ENCODE peak calls at places on chromosome 6, in nine cellular contexts. M is GM23248, J is H9, O is osteoblast, W is astrocyte, I is IMR-90, Z is HCT116, E is hepatocyte, X is fibroblast of lung. B is an unnamed sample.

GRCh38 chr6:103723438-103723837 is 1136.3 kb downstream of the HACE1 start:
- DNase-seq in M (no peak), J (no peak), O (no peak), W (no peak), I (no peak), Z (no peak), E (no peak), X (no peak), B (no peak)

GRCh38 chr6:43797919-43798318 is 27.9 kb downstream of the VEGFA start:
- DNase-seq in M (no peak), J (no peak), O (no peak), W (no peak), I (no peak), Z (no peak), E (no peak), X (no peak), B (no peak)

GRCh38 chr6:16472349-16473069 is 234.1 kb downstream of the GMPR start:
- DNase-seq in M (peak; percentile 47), J (no peak), O (no peak), W (peak; percentile 61), I (peak; percentile 92), Z (no peak), E (no peak), X (peak; percentile 89), B (peak; percentile 73)

GRCh38 chr6:82862543-82862942 is 203.1 kb downstream of the UBE3D start:
- DNase-seq in M (peak; percentile 38), J (no peak), O (no peak), W (peak; percentile 87), I (peak; percentile 37), Z (peak; percentile 35), E (no peak), X (no peak), B (peak; percentile 67)

GRCh38 chr6:43990627-43991619 is 136.3 kb downstream of the MRPL14 start:
- DNase-seq in M (peak; percentile 55), J (no peak), O (no peak), W (peak; percentile 54), I (peak; percentile 89), Z (no peak), E (peak; percentile 90), X (peak; percentile 97), B (no peak)

GRCh38 chr6:28884423-28885148 is 39.2 kb downstream of the TRIM27 start:
- DNase-seq in M (no peak), J (no peak), O (no peak), W (no peak), I (no peak), Z (no peak), E (no peak), X (no peak), B (no peak)

GRCh38 chr6:116059713-116060571 is 749 bp downstream of the FRK start:
- DNase-seq in M (peak; percentile 42), J (no peak), O (peak; percentile 19), W (peak; percentile 6), I (no peak), Z (no peak), E (peak; percentile 38), X (peak; percentile 7), B (peak; percentile 22)

GRCh38 chr6:22079788-22080187 is 217.0 kb downstream of the PRL start:
- DNase-seq in M (peak; percentile 78), J (no peak), O (peak; percentile 81), W (peak; percentile 66), I (peak; percentile 78), Z (no peak), E (no peak), X (peak; percentile 91), B (no peak)

GRCh38 chr6:36129889-36130671 is at the start of gene MAPK13:
- DNase-seq in M (peak; percentile 73), J (peak; percentile 59), O (peak; percentile 92), W (no peak), I (peak; percentile 40), Z (no peak), E (peak; percentile 83), X (no peak), B (peak; percentile 58)

GRCh38 chr6:43276180-43277082 is 21.6 kb upstream of the SLC22A7 start:
- DNase-seq in M (peak; percentile 27), J (no peak), O (peak; percentile 90), W (peak; percentile 6), I (no peak), Z (no peak), E (peak; percentile 61), X (peak; percentile 16), B (no peak)

GRCh38 chr6:4128072-4128471 is 7.3 kb downstream of the ECI2 start:
- DNase-seq in M (no peak), J (no peak), O (no peak), W (peak; percentile 50), I (no peak), Z (no peak), E (no peak), X (no peak), B (no peak)

GRCh38 chr6:143279385-143279784 is 171.1 kb downstream of the ADAT2 start:
- DNase-seq in M (peak; percentile 62), J (peak; percentile 49), O (no peak), W (no peak), I (peak; percentile 21), Z (peak; percentile 13), E (peak; percentile 47), X (peak; percentile 15), B (peak; percentile 25)

GRCh38 chr6:45415315-45415714 is 37.6 kb upstream of the SUPT3H start:
- DNase-seq in M (no peak), J (no peak), O (peak; percentile 56), W (no peak), I (no peak), Z (no peak), E (peak; percentile 7), X (no peak), B (no peak)

GRCh38 chr6:157867981-157868380 is 44.9 kb downstream of the SNX9 start:
- DNase-seq in M (peak; percentile 45), J (no peak), O (peak; percentile 18), W (no peak), I (no peak), Z (no peak), E (no peak), X (peak; percentile 60), B (no peak)
- H4K20me1 ChIP-seq in M (peaks cover 15% of the 10 kb centered on the region), J (no peaks in the 10 kb centered on the region), O (peaks cover 40% of the 10 kb centered on the region), W (peaks cover 73% of the 10 kb centered on the region), I (peaks cover 53% of the 10 kb centered on the region), Z (no peaks in the 10 kb centered on the region), E (peaks cover 30% of the 10 kb centered on the region), X (no peaks in the 10 kb centered on the region), B (peaks cover 3% of the 10 kb centered on the region)

GRCh38 chr6:431504-431903 is 40.0 kb downstream of the IRF4 start:
- DNase-seq in M (no peak), J (no peak), O (no peak), W (no peak), I (no peak), Z (no peak), E (no peak), X (no peak), B (no peak)
- H4K20me1 ChIP-seq in M (no peaks in the 10 kb centered on the region), J (no peaks in the 10 kb centered on the region), O (no peaks in the 10 kb centered on the region), W (no peaks in the 10 kb centered on the region), I (no peaks in the 10 kb centered on the region), Z (no peaks in the 10 kb centered on the region), E (no peaks in the 10 kb centered on the region), X (no peaks in the 10 kb centered on the region), B (no peaks in the 10 kb centered on the region)

DNA sequence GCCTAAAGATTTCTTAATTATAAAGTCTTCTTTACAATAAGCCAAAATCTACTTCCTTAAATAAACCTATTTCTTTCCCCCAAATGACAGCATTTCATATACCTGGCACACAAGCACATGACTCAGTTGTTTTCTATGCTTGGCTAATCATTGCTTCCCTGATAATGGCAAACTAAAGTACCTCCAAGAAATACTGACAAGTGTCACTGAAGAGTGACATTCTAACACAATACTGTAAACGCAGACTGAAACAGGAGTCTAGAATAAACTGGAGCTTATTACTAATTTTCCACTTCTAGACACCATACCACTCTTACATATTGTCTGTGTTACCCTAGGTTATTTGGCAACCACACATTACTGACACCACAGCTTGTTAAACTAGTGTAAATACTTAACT is 14.3 kb downstream of the SYNCRIP start:
- DNase-seq in M (no peak), J (no peak), O (no peak), W (no peak), I (no peak), Z (no peak), E (no peak), X (no peak), B (no peak)
- H4K20me1 ChIP-seq in M (peaks cover 5% of the 10 kb centered on the region), J (no peaks in the 10 kb centered on the region), O (peaks cover 45% of the 10 kb centered on the region), W (peaks cover 92% of the 10 kb centered on the region), I (peaks cover 90% of the 10 kb centered on the region), Z (peaks cover 74% of the 10 kb centered on the region), E (peaks cover 90% of the 10 kb centered on the region), X (no peaks in the 10 kb centered on the region), B (peaks cover 77% of the 10 kb centered on the region)

GRCh38 chr6:156809446-156810178 is 32.4 kb downstream of the ARID1B start:
- DNase-seq in M (no peak), J (no peak), O (no peak), W (no peak), I (no peak), Z (no peak), E (no peak), X (no peak), B (no peak)

GRCh38 chr6:156807795-156808194 is 30.6 kb downstream of the ARID1B start:
- DNase-seq in M (no peak), J (no peak), O (no peak), W (no peak), I (no peak), Z (no peak), E (no peak), X (no peak), B (no peak)

GRCh38 chr6:156807028-156807427 is 29.9 kb downstream of the ARID1B start:
- DNase-seq in M (no peak), J (no peak), O (no peak), W (no peak), I (no peak), Z (no peak), E (no peak), X (no peak), B (no peak)

GRCh38 chr6:156808287-156808686 is 31.1 kb downstream of the ARID1B start:
- DNase-seq in M (peak; percentile 38), J (no peak), O (no peak), W (peak; percentile 26), I (peak; percentile 13), Z (no peak), E (no peak), X (peak; percentile 29), B (no peak)

DNA sequence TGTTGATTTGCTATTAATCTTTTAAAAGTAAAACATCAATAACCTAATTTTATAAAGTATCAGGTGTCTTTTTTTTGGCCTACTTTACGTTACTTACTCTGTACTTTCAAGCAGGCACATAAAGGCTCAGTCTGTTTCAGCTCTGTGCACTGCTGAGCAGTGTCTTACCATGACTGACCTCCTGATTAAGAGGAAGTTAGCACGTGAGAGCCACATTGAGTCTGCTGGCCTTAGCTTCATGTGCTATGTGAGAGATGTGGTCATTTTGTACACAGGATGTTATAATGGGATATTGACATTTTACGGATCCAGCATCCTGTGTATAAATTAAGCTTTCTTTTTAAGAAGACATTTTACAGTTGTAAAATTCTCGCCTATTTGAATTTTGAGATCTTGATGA is 31.9 kb downstream of the ARID1B start:
- DNase-seq in M (peak; percentile 81), J (no peak), O (no peak), W (peak; percentile 37), I (peak; percentile 55), Z (no peak), E (no peak), X (peak; percentile 40), B (peak; percentile 4)
- H4K20me1 ChIP-seq in M (no peaks in the 10 kb centered on the region), J (no peaks in the 10 kb centered on the region), O (peaks cover 31% of the 10 kb centered on the region), W (peaks cover 90% of the 10 kb centered on the region), I (peaks cover 69% of the 10 kb centered on the region), Z (peaks cover 5% of the 10 kb centered on the region), E (peaks cover 86% of the 10 kb centered on the region), X (no peaks in the 10 kb centered on the region), B (peaks cover 5% of the 10 kb centered on the region)

DNA sequence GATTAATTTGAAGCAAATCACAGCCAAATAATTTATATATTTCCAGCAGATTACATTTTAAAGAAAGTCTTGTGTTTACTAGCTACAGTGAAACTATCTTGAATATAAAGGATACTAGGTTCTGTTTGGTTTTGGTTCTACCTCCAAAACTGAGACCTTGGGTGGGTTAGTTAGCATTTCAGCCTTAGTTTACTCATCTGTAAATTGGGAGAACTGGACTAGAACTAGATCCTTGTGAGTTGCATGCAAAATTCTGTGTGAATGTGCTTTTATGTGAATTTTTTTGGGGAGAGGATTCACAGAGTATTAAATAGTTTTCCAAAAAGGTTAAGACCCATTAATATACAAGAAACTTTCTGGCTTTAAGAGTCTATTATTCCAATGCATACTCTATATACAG is 4.1 kb downstream of the GMNN start:
- DNase-seq in M (no peak), J (no peak), O (no peak), W (no peak), I (no peak), Z (no peak), E (no peak), X (no peak), B (no peak)
- H4K20me1 ChIP-seq in M (no peaks in the 10 kb centered on the region), J (no peaks in the 10 kb centered on the region), O (no peaks in the 10 kb centered on the region), W (peaks cover 3% of the 10 kb centered on the region), I (peaks cover 11% of the 10 kb centered on the region), Z (peaks cover 16% of the 10 kb centered on the region), E (no peaks in the 10 kb centered on the region), X (no peaks in the 10 kb centered on the region), B (peaks cover 41% of the 10 kb centered on the region)

B was measured in PC-3.